ENCODE peak calls at places on chromosomes 6 and 20, in six cellular contexts. One of them, this sample, is unnamed.

GRCh38 chr6:98782772-98783171 is 51.6 kb upstream of the POU3F2 start:
- DNase-seq in retina: no peak
- DNase-seq in activated naive CD8-positive, alpha-beta T cell treated with anti-CD3 and anti-CD28 coated beads, Interleukin-2, amount 10 ng/mL, durations not matched to agents 7 days and 5 days: no peak
- DNase-seq in Calu3: no peak
- DNase-seq in activated T-helper 1 cell treated with anti-CD3 and anti-CD28 coated beads, Interleukin-2, amount 50 U/mL, for 16 hours: no peak
- DNase-seq in EL: no peak
- DNase-seq in this sample: no peak

GRCh38 chr20:46562373-46563169 is 12.1 kb upstream of the OCSTAMP start:
- DNase-seq in retina: peak; percentile 91
- DNase-seq in activated naive CD8-positive, alpha-beta T cell treated with anti-CD3 and anti-CD28 coated beads, Interleukin-2, amount 10 ng/mL, durations not matched to agents 7 days and 5 days: peak; percentile 57
- DNase-seq in Calu3: peak; percentile 87
- DNase-seq in activated T-helper 1 cell treated with anti-CD3 and anti-CD28 coated beads, Interleukin-2, amount 50 U/mL, for 16 hours: peak; percentile 29
- DNase-seq in EL: peak; percentile 72
- DNase-seq in this sample: peak; percentile 80

GRCh38 chr6:158377866-158378265 is 65.6 kb downstream of the TULP4 start:
- DNase-seq in retina: no peak
- DNase-seq in activated naive CD8-positive, alpha-beta T cell treated with anti-CD3 and anti-CD28 coated beads, Interleukin-2, amount 10 ng/mL, durations not matched to agents 7 days and 5 days: no peak
- DNase-seq in Calu3: no peak
- DNase-seq in activated T-helper 1 cell treated with anti-CD3 and anti-CD28 coated beads, Interleukin-2, amount 50 U/mL, for 16 hours: no peak
- DNase-seq in EL: peak; percentile 53
- DNase-seq in this sample: no peak

GRCh38 chr6:150987371-150987828 is 121.9 kb downstream of the MTHFD1L start:
- DNase-seq in retina: no peak
- DNase-seq in activated naive CD8-positive, alpha-beta T cell treated with anti-CD3 and anti-CD28 coated beads, Interleukin-2, amount 10 ng/mL, durations not matched to agents 7 days and 5 days: peak; percentile 30
- DNase-seq in Calu3: no peak
- DNase-seq in activated T-helper 1 cell treated with anti-CD3 and anti-CD28 coated beads, Interleukin-2, amount 50 U/mL, for 16 hours: peak; percentile 21
- DNase-seq in EL: no peak
- DNase-seq in this sample: no peak

GRCh38 chr6:167825759-167826229 is 917 bp upstream of the AFDN start:
- DNase-seq in retina: no peak
- DNase-seq in activated naive CD8-positive, alpha-beta T cell treated with anti-CD3 and anti-CD28 coated beads, Interleukin-2, amount 10 ng/mL, durations not matched to agents 7 days and 5 days: peak; percentile 48
- DNase-seq in Calu3: peak; percentile 68
- DNase-seq in activated T-helper 1 cell treated with anti-CD3 and anti-CD28 coated beads, Interleukin-2, amount 50 U/mL, for 16 hours: no peak
- DNase-seq in EL: peak; percentile 56
- DNase-seq in this sample: peak; percentile 90

GRCh38 chr6:96196633-96197032 is 180.9 kb downstream of the FUT9 start:
- DNase-seq in retina: no peak
- DNase-seq in activated naive CD8-positive, alpha-beta T cell treated with anti-CD3 and anti-CD28 coated beads, Interleukin-2, amount 10 ng/mL, durations not matched to agents 7 days and 5 days: no peak
- DNase-seq in Calu3: peak; percentile 12
- DNase-seq in activated T-helper 1 cell treated with anti-CD3 and anti-CD28 coated beads, Interleukin-2, amount 50 U/mL, for 16 hours: no peak
- DNase-seq in EL: no peak
- DNase-seq in this sample: no peak

GRCh38 chr20:1185316-1185741 is 548 bp upstream of the TMEM74B start:
- DNase-seq in retina: no peak
- DNase-seq in activated naive CD8-positive, alpha-beta T cell treated with anti-CD3 and anti-CD28 coated beads, Interleukin-2, amount 10 ng/mL, durations not matched to agents 7 days and 5 days: no peak
- DNase-seq in Calu3: no peak
- DNase-seq in activated T-helper 1 cell treated with anti-CD3 and anti-CD28 coated beads, Interleukin-2, amount 50 U/mL, for 16 hours: no peak
- DNase-seq in EL: no peak
- DNase-seq in this sample: no peak

GRCh38 chr6:111610548-111611172 is 5.0 kb upstream of the TRAF3IP2 start:
- DNase-seq in retina: no peak
- DNase-seq in activated naive CD8-positive, alpha-beta T cell treated with anti-CD3 and anti-CD28 coated beads, Interleukin-2, amount 10 ng/mL, durations not matched to agents 7 days and 5 days: no peak
- DNase-seq in Calu3: no peak
- DNase-seq in activated T-helper 1 cell treated with anti-CD3 and anti-CD28 coated beads, Interleukin-2, amount 50 U/mL, for 16 hours: no peak
- DNase-seq in EL: no peak
- DNase-seq in this sample: no peak

GRCh38 chr6:12605888-12606345 is 110.7 kb upstream of the PHACTR1 start:
- DNase-seq in retina: peak; percentile 67
- DNase-seq in activated naive CD8-positive, alpha-beta T cell treated with anti-CD3 and anti-CD28 coated beads, Interleukin-2, amount 10 ng/mL, durations not matched to agents 7 days and 5 days: no peak
- DNase-seq in Calu3: peak; percentile 60
- DNase-seq in activated T-helper 1 cell treated with anti-CD3 and anti-CD28 coated beads, Interleukin-2, amount 50 U/mL, for 16 hours: no peak
- DNase-seq in EL: peak; percentile 77
- DNase-seq in this sample: peak; percentile 66

GRCh38 chr6:159151266-159151855 is 17.8 kb upstream of the FNDC1 start:
- DNase-seq in retina: peak; percentile 56
- DNase-seq in activated naive CD8-positive, alpha-beta T cell treated with anti-CD3 and anti-CD28 coated beads, Interleukin-2, amount 10 ng/mL, durations not matched to agents 7 days and 5 days: no peak
- DNase-seq in Calu3: peak; percentile 67
- DNase-seq in activated T-helper 1 cell treated with anti-CD3 and anti-CD28 coated beads, Interleukin-2, amount 50 U/mL, for 16 hours: no peak
- DNase-seq in EL: peak; percentile 53
- DNase-seq in this sample: peak; percentile 59

This sample was measured in body of pancreas.